ENCODE peak calls at places on chromosomes 13 and 19, in five cellular contexts. One of them, this sample, is unnamed. For H3K27me3, the result is how much of the 10 kb centered on the place peaks cover.

GRCh38 chr19:40191836-40192646 is 815 bp downstream of the MAP3K10 start:
- DNase-seq in H1: peak
- DNase-seq in mesenchymal stem cell: peak
- DNase-seq in neuronal stem cell: peak
- DNase-seq in trophoblast cell: peak
- DNase-seq in this sample: peak

GRCh38 chr13:83340170-83340569 is 542.1 kb downstream of the SLITRK1 start:
- DNase-seq in H1: no peak
- DNase-seq in mesenchymal stem cell: no peak
- DNase-seq in neuronal stem cell: no peak
- DNase-seq in trophoblast cell: no peak
- DNase-seq in this sample: no peak

GRCh38 chr19:3292958-3293529 is 68.6 kb downstream of the CELF5 start:
- DNase-seq in trophoblast cell: no peak
- DNase-seq in neuronal stem cell: no peak
- DNase-seq in mesenchymal stem cell: no peak
- DNase-seq in H1: no peak
- DNase-seq in this sample: no peak

GRCh38 chr13:37666036-37666435 is 67.5 kb upstream of the POSTN start:
- DNase-seq in neuronal stem cell: no peak
- DNase-seq in trophoblast cell: no peak
- DNase-seq in H1: no peak
- DNase-seq in mesenchymal stem cell: peak
- DNase-seq in this sample: no peak

GRCh38 chr13:105848494-105848893 is 687.0 kb downstream of the EFNB2 start:
- DNase-seq in H1: no peak
- DNase-seq in mesenchymal stem cell: no peak
- DNase-seq in neuronal stem cell: no peak
- DNase-seq in trophoblast cell: no peak
- DNase-seq in this sample: no peak

GRCh38 chr19:4038057-4038456 is 28.6 kb downstream of the ZBTB7A start:
- DNase-seq in H1: no peak
- DNase-seq in mesenchymal stem cell: no peak
- DNase-seq in neuronal stem cell: no peak
- DNase-seq in trophoblast cell: no peak
- DNase-seq in this sample: no peak

GRCh38 chr13:46124967-46125933 is 20.4 kb upstream of the CPB2 start:
- DNase-seq in trophoblast cell: peak
- DNase-seq in H1: no peak
- DNase-seq in mesenchymal stem cell: peak
- DNase-seq in neuronal stem cell: no peak
- DNase-seq in this sample: no peak

GRCh38 chr19:10453852-10454251 is 33.5 kb downstream of the PDE4A start:
- DNase-seq in mesenchymal stem cell: no peak
- DNase-seq in neuronal stem cell: no peak
- DNase-seq in H1: no peak
- DNase-seq in trophoblast cell: no peak
- DNase-seq in this sample: no peak

GRCh38 chr19:36488118-36488815 is 1.1 kb downstream of the ZNF566 start:
- DNase-seq in mesenchymal stem cell: peak
- DNase-seq in H1: no peak
- DNase-seq in trophoblast cell: no peak
- DNase-seq in neuronal stem cell: no peak
- DNase-seq in this sample: no peak

GRCh38 chr19:57708641-57709354 is at the start of gene ZNF154:
- DNase-seq in neuronal stem cell: peak
- DNase-seq in mesenchymal stem cell: peak
- DNase-seq in H1: peak
- DNase-seq in trophoblast cell: peak
- DNase-seq in this sample: peak

GRCh38 chr19:18597809-18598660 is 8.6 kb downstream of the CRLF1 start:
- DNase-seq in mesenchymal stem cell: no peak
- DNase-seq in neuronal stem cell: no peak
- DNase-seq in H1: no peak
- DNase-seq in trophoblast cell: no peak
- DNase-seq in this sample: no peak

GRCh38 chr13:44768775-44769578 is 192.8 kb upstream of the TSC22D1 start:
- DNase-seq in H1: no peak
- DNase-seq in trophoblast cell: peak
- DNase-seq in mesenchymal stem cell: no peak
- DNase-seq in neuronal stem cell: no peak
- DNase-seq in this sample: no peak

GRCh38 chr13:95362666-95363065 is 61.4 kb upstream of the ABCC4 start:
- DNase-seq in trophoblast cell: no peak
- DNase-seq in H1: no peak
- DNase-seq in mesenchymal stem cell: no peak
- DNase-seq in neuronal stem cell: no peak
- DNase-seq in this sample: no peak

GRCh38 chr13:24631922-24632321 is 48.3 kb upstream of the ATP12A start:
- DNase-seq in H1: no peak
- DNase-seq in neuronal stem cell: no peak
- DNase-seq in mesenchymal stem cell: no peak
- DNase-seq in trophoblast cell: no peak
- DNase-seq in this sample: no peak

GRCh38 chr13:93941444-93941843 is 538.0 kb downstream of the DCT start:
- DNase-seq in mesenchymal stem cell: no peak
- DNase-seq in neuronal stem cell: no peak
- DNase-seq in trophoblast cell: no peak
- DNase-seq in H1: no peak
- DNase-seq in this sample: no peak

GRCh38 chr13:21676611-21677021 is 5.7 kb downstream of the FGF9 start:
- DNase-seq in mesenchymal stem cell: no peak
- DNase-seq in trophoblast cell: no peak
- DNase-seq in H1: peak
- DNase-seq in neuronal stem cell: peak
- DNase-seq in this sample: peak

GRCh38 chr19:18414504-18415176 is 4.6 kb upstream of the SSBP4 start:
- DNase-seq in mesenchymal stem cell: no peak
- DNase-seq in H1: no peak
- DNase-seq in trophoblast cell: no peak
- DNase-seq in neuronal stem cell: no peak
- DNase-seq in this sample: peak

GRCh38 chr13:21095311-21095710 is 33.9 kb upstream of the LATS2 start:
- DNase-seq in mesenchymal stem cell: no peak
- DNase-seq in H1: no peak
- DNase-seq in neuronal stem cell: no peak
- DNase-seq in trophoblast cell: no peak
- DNase-seq in this sample: no peak

GRCh38 chr19:12884926-12885748 is 1.9 kb downstream of the KLF1 start:
- DNase-seq in H1: peak
- DNase-seq in trophoblast cell: peak
- DNase-seq in neuronal stem cell: peak
- DNase-seq in mesenchymal stem cell: peak
- DNase-seq in this sample: peak

GRCh38 chr13:44703371-44703770 is 127.2 kb upstream of the TSC22D1 start:
- DNase-seq in H1: no peak
- DNase-seq in neuronal stem cell: no peak
- DNase-seq in trophoblast cell: no peak
- DNase-seq in mesenchymal stem cell: peak
- DNase-seq in this sample: no peak

GRCh38 chr13:98103531-98103930 is 39.4 kb upstream of the FARP1 start:
- DNase-seq in mesenchymal stem cell: no peak
- DNase-seq in neuronal stem cell: no peak
- DNase-seq in trophoblast cell: no peak
- DNase-seq in H1: no peak
- DNase-seq in this sample: no peak

GRCh38 chr13:106911602-106912001 is 343.7 kb upstream of the ARGLU1 start:
- DNase-seq in mesenchymal stem cell: no peak
- DNase-seq in trophoblast cell: peak
- DNase-seq in H1: no peak
- DNase-seq in neuronal stem cell: no peak
- DNase-seq in this sample: no peak

GRCh38 chr13:29935309-29935981 is 85.0 kb upstream of the UBL3 start:
- DNase-seq in neuronal stem cell: no peak
- DNase-seq in mesenchymal stem cell: no peak
- DNase-seq in H1: no peak
- DNase-seq in trophoblast cell: no peak
- DNase-seq in this sample: no peak

GRCh38 chr19:9000933-9001332 is 9.3 kb downstream of the MUC16 start:
- DNase-seq in trophoblast cell: no peak
- DNase-seq in neuronal stem cell: no peak
- DNase-seq in mesenchymal stem cell: no peak
- DNase-seq in H1: no peak
- DNase-seq in this sample: no peak

GRCh38 chr13:35127466-35127865 is 185.4 kb downstream of the NBEA start:
- DNase-seq in mesenchymal stem cell: no peak
- DNase-seq in neuronal stem cell: no peak
- DNase-seq in H1: no peak
- DNase-seq in trophoblast cell: no peak
- DNase-seq in this sample: no peak

GRCh38 chr13:48595330-48596127 is 58.2 kb upstream of the CYSLTR2 start:
- DNase-seq in neuronal stem cell: no peak
- DNase-seq in mesenchymal stem cell: peak
- DNase-seq in trophoblast cell: peak
- DNase-seq in H1: peak
- DNase-seq in this sample: peak

GRCh38 chr19:18519962-18520847 is 1.7 kb downstream of the ELL start:
- DNase-seq in neuronal stem cell: peak
- DNase-seq in H1: peak
- DNase-seq in mesenchymal stem cell: peak
- DNase-seq in trophoblast cell: peak
- DNase-seq in this sample: peak

GRCh38 chr19:57671124-57671895 is 2.6 kb downstream of the ZSCAN4 start:
- DNase-seq in mesenchymal stem cell: no peak
- DNase-seq in H1: no peak
- DNase-seq in trophoblast cell: peak
- DNase-seq in neuronal stem cell: no peak
- DNase-seq in this sample: no peak

GRCh38 chr19:42279902-42280760 is 11.1 kb downstream of the CIC start:
- DNase-seq in H1: peak
- DNase-seq in mesenchymal stem cell: peak
- DNase-seq in trophoblast cell: peak
- DNase-seq in neuronal stem cell: peak
- DNase-seq in this sample: peak

GRCh38 chr13:84460989-84461388 is 578.7 kb upstream of the SLITRK1 start:
- DNase-seq in trophoblast cell: no peak
- DNase-seq in mesenchymal stem cell: no peak
- DNase-seq in H1: no peak
- DNase-seq in neuronal stem cell: no peak
- DNase-seq in this sample: no peak

GRCh38 chr13:112759834-112760233 is 70.0 kb downstream of the ATP11A start:
- DNase-seq in neuronal stem cell: no peak
- DNase-seq in H1: no peak
- DNase-seq in mesenchymal stem cell: no peak
- DNase-seq in trophoblast cell: no peak
- DNase-seq in this sample: no peak

GRCh38 chr13:26184791-26185250 is 37.3 kb downstream of the RNF6 start:
- DNase-seq in neuronal stem cell: peak
- DNase-seq in mesenchymal stem cell: peak
- DNase-seq in trophoblast cell: peak
- DNase-seq in H1: peak
- DNase-seq in this sample: peak

GRCh38 chr13:113671066-113672001 is 4.3 kb downstream of the GRK1 start:
- DNase-seq in neuronal stem cell: no peak
- DNase-seq in mesenchymal stem cell: no peak
- DNase-seq in H1: no peak
- DNase-seq in trophoblast cell: no peak
- DNase-seq in this sample: no peak

GRCh38 chr13:34256236-34256635 is 438.3 kb downstream of the RFC3 start:
- DNase-seq in H1: no peak
- DNase-seq in trophoblast cell: no peak
- DNase-seq in mesenchymal stem cell: no peak
- DNase-seq in neuronal stem cell: no peak
- DNase-seq in this sample: no peak

GRCh38 chr13:113421673-113422270 is 31.5 kb downstream of the ADPRHL1 start:
- DNase-seq in neuronal stem cell: no peak
- DNase-seq in mesenchymal stem cell: no peak
- DNase-seq in H1: no peak
- DNase-seq in trophoblast cell: no peak
- DNase-seq in this sample: no peak

GRCh38 chr13:55566334-55566733 is 1574.4 kb upstream of the PRR20A start:
- DNase-seq in H1: no peak
- DNase-seq in neuronal stem cell: no peak
- DNase-seq in trophoblast cell: no peak
- DNase-seq in mesenchymal stem cell: no peak
- DNase-seq in this sample: no peak

DNA sequence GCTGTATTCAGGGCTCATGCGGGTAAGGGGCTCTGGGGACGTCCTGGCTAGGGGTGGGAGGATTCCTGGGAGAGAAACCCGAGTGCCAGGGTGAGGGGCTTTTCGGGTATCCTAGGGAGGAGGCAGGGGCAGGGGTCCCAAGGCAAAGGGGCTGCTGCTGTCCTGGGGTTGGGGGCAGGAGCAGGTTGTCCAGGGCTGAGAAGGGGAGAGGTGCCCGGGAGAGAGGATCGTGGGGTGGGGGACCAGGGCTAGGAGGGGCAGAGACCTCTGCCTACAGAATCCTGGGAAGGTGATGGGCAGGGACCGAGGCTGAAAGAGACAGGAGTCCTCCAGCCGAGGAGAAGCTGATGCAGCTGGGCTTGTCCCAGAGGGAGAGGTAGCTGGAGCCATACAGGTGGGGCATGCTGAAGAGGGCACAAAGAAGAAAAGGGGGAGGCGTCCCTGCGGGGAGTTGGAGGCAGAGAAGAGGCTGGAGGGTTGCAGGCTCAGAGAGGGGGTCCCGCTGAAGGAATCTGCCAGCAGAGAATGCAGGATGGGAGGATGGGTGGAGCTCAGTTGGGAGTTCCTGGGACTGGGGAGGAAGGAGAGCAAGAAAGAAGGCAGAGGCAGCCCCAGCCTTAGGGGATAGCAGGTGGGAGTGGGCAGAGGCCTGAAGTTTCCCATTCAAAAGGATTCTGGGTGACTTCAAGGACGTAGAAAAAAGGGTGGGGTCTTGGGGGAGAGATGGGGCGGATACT is 569 bp downstream of the CYP2S1 start:
- DNase-seq in mesenchymal stem cell: no peak
- DNase-seq in H1: no peak
- DNase-seq in neuronal stem cell: no peak
- DNase-seq in trophoblast cell: no peak
- DNase-seq in this sample: no peak
- H3K27me3 ChIP-seq in mesenchymal stem cell: half or more
- H3K27me3 ChIP-seq in H1: under half
- H3K27me3 ChIP-seq in neuronal stem cell: under half
- H3K27me3 ChIP-seq in trophoblast cell: under half
- H3K27me3 ChIP-seq in this sample: under half

GRCh38 chr19:30385666-30386065 is 13.5 kb downstream of the ZNF536 start:
- DNase-seq in neuronal stem cell: no peak
- DNase-seq in mesenchymal stem cell: no peak
- DNase-seq in trophoblast cell: no peak
- DNase-seq in H1: no peak
- DNase-seq in this sample: no peak
- H3K23ac ChIP-seq in neuronal stem cell: no peak
- H3K23ac ChIP-seq in mesenchymal stem cell: no peak
- H3K23ac ChIP-seq in trophoblast cell: no peak
- H3K23ac ChIP-seq in H1: no peak
- H3K23ac ChIP-seq in this sample: no peak

GRCh38 chr13:66926200-66926850 is 303.8 kb downstream of the PCDH9 start:
- DNase-seq in trophoblast cell: no peak
- DNase-seq in mesenchymal stem cell: no peak
- DNase-seq in H1: no peak
- DNase-seq in neuronal stem cell: no peak
- DNase-seq in this sample: no peak
- H2BK12ac ChIP-seq in trophoblast cell: no peak
- H2BK12ac ChIP-seq in mesenchymal stem cell: no peak
- H2BK12ac ChIP-seq in H1: no peak
- H2BK12ac ChIP-seq in neuronal stem cell: no peak
- H2BK12ac ChIP-seq in this sample: no peak

GRCh38 chr19:5418676-5419075 is 36.5 kb upstream of the ZNRF4 start:
- DNase-seq in mesenchymal stem cell: no peak
- DNase-seq in neuronal stem cell: no peak
- DNase-seq in trophoblast cell: no peak
- DNase-seq in H1: no peak
- DNase-seq in this sample: no peak
- H3K27me3 ChIP-seq in mesenchymal stem cell: half or more
- H3K27me3 ChIP-seq in neuronal stem cell: under half
- H3K27me3 ChIP-seq in trophoblast cell: under half
- H3K27me3 ChIP-seq in H1: under half
- H3K27me3 ChIP-seq in this sample: under half

GRCh38 chr19:53431399-53432087 is at the start of gene ZNF761:
- DNase-seq in neuronal stem cell: peak
- DNase-seq in mesenchymal stem cell: peak
- DNase-seq in trophoblast cell: peak
- DNase-seq in H1: peak
- DNase-seq in this sample: peak
- H3K23ac ChIP-seq in neuronal stem cell: no peak
- H3K23ac ChIP-seq in mesenchymal stem cell: no peak
- H3K23ac ChIP-seq in trophoblast cell: no peak
- H3K23ac ChIP-seq in H1: no peak
- H3K23ac ChIP-seq in this sample: no peak